ENCODE peak calls at places on chromosomes 11 and 22, in seven cellular contexts. P is IMR-90, T is activated B cell treated with CpG ODN at 0.5 μM for 24 hours, O is adrenal gland, U is sigmoid colon, K is stomach, H is neural crest cell. M is an unnamed sample.
A peak's percentile ranks its signal among the peaks of the same experiment; 100 is the strongest.

GRCh38 chr22:48084041-48084748 is 1321.7 kb downstream of the TBC1D22A start:
- DNase-seq in P (no peak), T (no peak), O (no peak), U (peak; percentile 29), K (no peak), H (no peak), M (no peak)

GRCh38 chr11:66637557-66638176 is 836 bp upstream of the RBM4 start:
- DNase-seq in P (peak; percentile 46), T (no peak), O (peak; percentile 26), U (peak; percentile 69), K (no peak), H (no peak), M (no peak)

GRCh38 chr11:9982127-9982795 is 311.8 kb downstream of the SBF2 start:
- DNase-seq in P (no peak), T (no peak), O (no peak), U (no peak), K (no peak), H (no peak), M (no peak)

GRCh38 chr22:46763051-46763705 is 728 bp downstream of the TBC1D22A start:
- DNase-seq in P (peak; percentile 7), T (peak; percentile 62), O (peak; percentile 51), U (peak; percentile 81), K (no peak), H (no peak), M (peak; percentile 29)

GRCh38 chr11:35257287-35257686 is 118.3 kb downstream of the CD44 start:
- DNase-seq in P (no peak), T (no peak), O (no peak), U (no peak), K (no peak), H (no peak), M (no peak)

GRCh38 chr11:115580416-115580815 is 76.2 kb upstream of the CADM1 start:
- DNase-seq in P (no peak), T (no peak), O (no peak), U (no peak), K (no peak), H (no peak), M (no peak)

GRCh38 chr11:3155691-3156258 is 9.3 kb downstream of the OSBPL5 start:
- DNase-seq in P (no peak), T (no peak), O (no peak), U (peak; percentile 59), K (no peak), H (no peak), M (no peak)

GRCh38 chr11:27095050-27095449 is 54.4 kb downstream of the BBOX1 start:
- DNase-seq in P (no peak), T (no peak), O (no peak), U (no peak), K (no peak), H (no peak), M (no peak)

GRCh38 chr11:31812392-31813241 is 1.5 kb upstream of the PAX6 start:
- DNase-seq in P (no peak), T (no peak), O (no peak), U (no peak), K (no peak), H (peak; percentile 33), M (no peak)

GRCh38 chr22:27207907-27208306 is 550.5 kb downstream of the MIAT start:
- DNase-seq in P (peak; percentile 39), T (no peak), O (no peak), U (no peak), K (no peak), H (no peak), M (no peak)

GRCh38 chr22:36160499-36160942 is at the start of gene APOL3:
- DNase-seq in P (peak; percentile 47), T (no peak), O (peak; percentile 59), U (peak; percentile 90), K (peak; percentile 74), H (no peak), M (peak; percentile 66)

GRCh38 chr11:61922539-61922938 is 5.2 kb upstream of the RAB3IL1 start:
- DNase-seq in P (peak; percentile 48), T (peak; percentile 12), O (no peak), U (peak; percentile 95), K (peak; percentile 36), H (no peak), M (no peak)

GRCh38 chr11:7514099-7514725 is 413 bp downstream of the PPFIBP2 start:
- DNase-seq in P (no peak), T (no peak), O (no peak), U (peak; percentile 73), K (no peak), H (peak; percentile 16), M (no peak)

DNA sequence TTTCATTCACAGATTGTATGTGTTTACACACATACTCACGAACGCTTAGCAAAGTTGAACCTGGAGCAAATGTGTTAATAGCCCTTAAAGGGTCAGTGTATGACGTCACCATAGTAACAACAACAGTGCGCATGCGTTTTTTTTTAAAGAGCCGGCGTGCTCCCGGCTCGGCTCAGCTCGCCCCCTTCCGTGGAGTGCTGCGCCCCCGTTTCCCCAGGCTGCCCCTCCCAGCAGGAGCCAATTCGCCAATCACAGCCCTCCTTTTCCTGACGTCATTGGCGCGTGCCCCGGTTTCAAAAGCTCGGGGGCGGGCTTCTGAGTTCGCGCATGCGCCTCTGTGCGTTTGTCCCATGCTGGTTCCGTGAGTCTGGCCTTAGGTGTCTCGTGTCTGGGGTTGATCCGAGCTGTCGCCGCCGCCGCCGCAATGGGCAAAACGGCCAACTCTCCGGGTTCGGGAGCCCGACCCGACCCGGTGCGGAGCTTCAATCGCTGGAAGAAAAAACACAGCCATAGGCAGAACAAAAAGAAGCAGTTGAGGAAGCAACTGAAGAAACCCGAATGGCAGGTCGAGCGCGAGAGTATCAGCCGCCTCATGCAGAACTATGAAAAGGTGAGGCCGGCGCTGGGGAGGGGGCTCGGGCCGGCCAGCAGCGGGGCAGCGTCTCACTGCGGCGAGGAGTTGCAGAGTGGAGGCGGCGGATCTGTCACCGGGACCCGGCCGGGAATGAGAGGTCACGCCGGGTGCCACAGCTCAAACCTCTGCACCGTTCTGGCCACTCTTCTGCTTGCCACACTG is at the start of gene DDX10:
- DNase-seq in P (peak; percentile 98), T (peak; percentile 95), O (peak; percentile 98), U (peak; percentile 99), K (peak; percentile 99), H (peak; percentile 98), M (peak; percentile 99)
- TF ChIP-seq CTCF in P (peak; percentile 15), T (no peak), O (no peak), U (no peak), K (no peak), H (no peak), M (no peak)

DNA sequence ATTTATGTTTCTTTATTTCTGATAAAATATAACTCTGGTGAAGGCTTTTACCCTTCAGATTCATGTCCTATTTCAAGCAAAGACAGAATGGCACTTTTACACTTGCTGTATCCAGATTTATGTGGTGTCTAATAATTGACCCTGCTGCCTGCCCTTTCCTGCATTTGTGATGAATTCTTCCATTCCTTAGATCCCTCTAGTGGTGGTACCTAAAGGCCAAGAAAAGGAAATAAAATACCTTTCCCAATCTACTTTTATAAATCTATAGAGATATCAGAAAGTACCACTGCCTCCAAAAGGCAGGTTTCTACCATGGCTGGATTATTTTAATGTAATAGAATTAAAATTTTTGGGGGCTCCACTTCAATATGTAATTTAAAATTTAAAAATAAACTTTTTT is 34.2 kb downstream of the CCDC81 start:
- DNase-seq in P (no peak), T (no peak), O (no peak), U (no peak), K (no peak), H (no peak), M (no peak)
- TF ChIP-seq CTCF in P (peak; percentile 45), T (no peak), O (no peak), U (no peak), K (no peak), H (peak; percentile 36), M (no peak)

GRCh38 chr11:6062691-6063358 is 32.3 kb upstream of the OR56A1 start:
- DNase-seq in P (no peak), T (no peak), O (no peak), U (no peak), K (no peak), H (no peak), M (no peak)
- TF ChIP-seq CTCF in P (no peak), T (no peak), O (no peak), U (no peak), K (no peak), H (no peak), M (no peak)

GRCh38 chr11:75563978-75564552 is 2.0 kb downstream of the SERPINH1 start:
- DNase-seq in P (peak; percentile 92), T (no peak), O (peak; percentile 81), U (peak; percentile 90), K (peak; percentile 34), H (peak; percentile 59), M (no peak)
- TF ChIP-seq CTCF in P (peak; percentile 81), T (no peak), O (peak; percentile 56), U (peak; percentile 55), K (peak; percentile 38), H (peak; percentile 59), M (no peak)

GRCh38 chr11:77879218-77879617 is 58.3 kb downstream of the AAMDC start:
- DNase-seq in P (peak; percentile 50), T (no peak), O (peak; percentile 51), U (peak; percentile 82), K (no peak), H (no peak), M (no peak)
- TF ChIP-seq CTCF in P (no peak), T (no peak), O (no peak), U (no peak), K (no peak), H (no peak), M (no peak)

M was measured in CD8-positive, alpha-beta T cell.